ENCODE peak calls at places on chromosomes 7 and 10, in ten cellular contexts. One of them, this sample, is unnamed.

GRCh38 chr10:110274072-110274627 is 30.6 kb downstream of the SMNDC1 start:
- DNase-seq in NT2/D1: no peak
- DNase-seq in stomach: no peak
- DNase-seq in suprapubic skin: no peak
- DNase-seq in breast epithelium: no peak
- DNase-seq in tibial artery: no peak
- DNase-seq in bronchial epithelial cell: no peak
- DNase-seq in pancreas: no peak
- DNase-seq in CD8-positive, alpha-beta memory T cell: no peak
- DNase-seq in HCT116: no peak
- DNase-seq in this sample: no peak

GRCh38 chr7:156640257-156640948 is at the start of gene RNF32:
- DNase-seq in NT2/D1: peak; percentile 93
- DNase-seq in stomach: peak; percentile 98
- DNase-seq in suprapubic skin: peak; percentile 94
- DNase-seq in breast epithelium: peak; percentile 82
- DNase-seq in tibial artery: peak; percentile 76
- DNase-seq in bronchial epithelial cell: peak; percentile 77
- DNase-seq in pancreas: peak; percentile 100
- DNase-seq in CD8-positive, alpha-beta memory T cell: peak; percentile 90
- DNase-seq in HCT116: peak; percentile 82
- DNase-seq in this sample: peak; percentile 91

GRCh38 chr10:78629773-78630172 is 439.0 kb upstream of the ZMIZ1 start:
- DNase-seq in NT2/D1: no peak
- DNase-seq in stomach: no peak
- DNase-seq in suprapubic skin: no peak
- DNase-seq in breast epithelium: no peak
- DNase-seq in tibial artery: no peak
- DNase-seq in bronchial epithelial cell: no peak
- DNase-seq in pancreas: no peak
- DNase-seq in CD8-positive, alpha-beta memory T cell: no peak
- DNase-seq in HCT116: no peak
- DNase-seq in this sample: no peak

GRCh38 chr10:77159538-77160110 is 478.0 kb downstream of the KCNMA1 start:
- DNase-seq in NT2/D1: no peak
- DNase-seq in stomach: no peak
- DNase-seq in suprapubic skin: no peak
- DNase-seq in breast epithelium: no peak
- DNase-seq in tibial artery: no peak
- DNase-seq in bronchial epithelial cell: no peak
- DNase-seq in pancreas: no peak
- DNase-seq in CD8-positive, alpha-beta memory T cell: no peak
- DNase-seq in HCT116: no peak
- DNase-seq in this sample: no peak

GRCh38 chr10:29806350-29806788 is 171.6 kb upstream of the SVIL start:
- DNase-seq in NT2/D1: no peak
- DNase-seq in stomach: no peak
- DNase-seq in suprapubic skin: no peak
- DNase-seq in breast epithelium: no peak
- DNase-seq in tibial artery: no peak
- DNase-seq in bronchial epithelial cell: peak; percentile 54
- DNase-seq in pancreas: no peak
- DNase-seq in CD8-positive, alpha-beta memory T cell: no peak
- DNase-seq in HCT116: no peak
- DNase-seq in this sample: no peak

GRCh38 chr10:56348101-56348500 is 13.0 kb downstream of the ZWINT start:
- DNase-seq in NT2/D1: no peak
- DNase-seq in stomach: no peak
- DNase-seq in suprapubic skin: no peak
- DNase-seq in breast epithelium: no peak
- DNase-seq in tibial artery: no peak
- DNase-seq in bronchial epithelial cell: no peak
- DNase-seq in pancreas: no peak
- DNase-seq in CD8-positive, alpha-beta memory T cell: no peak
- DNase-seq in HCT116: no peak
- DNase-seq in this sample: no peak

GRCh38 chr7:102273749-102274712 is 12.6 kb upstream of the SH2B2 start:
- DNase-seq in NT2/D1: no peak
- DNase-seq in stomach: peak; percentile 59
- DNase-seq in suprapubic skin: no peak
- DNase-seq in breast epithelium: no peak
- DNase-seq in tibial artery: no peak
- DNase-seq in bronchial epithelial cell: peak; percentile 71
- DNase-seq in pancreas: no peak
- DNase-seq in CD8-positive, alpha-beta memory T cell: no peak
- DNase-seq in HCT116: peak; percentile 83
- DNase-seq in this sample: no peak

GRCh38 chr7:157276731-157277562 is 59.9 kb upstream of the DNAJB6 start:
- DNase-seq in NT2/D1: no peak
- DNase-seq in stomach: no peak
- DNase-seq in suprapubic skin: no peak
- DNase-seq in breast epithelium: no peak
- DNase-seq in tibial artery: no peak
- DNase-seq in bronchial epithelial cell: peak; percentile 67
- DNase-seq in pancreas: peak; percentile 63
- DNase-seq in CD8-positive, alpha-beta memory T cell: peak; percentile 15
- DNase-seq in HCT116: no peak
- DNase-seq in this sample: no peak

GRCh38 chr10:114662651-114663217 is 4.7 kb upstream of the ABLIM1 start:
- DNase-seq in NT2/D1: no peak
- DNase-seq in stomach: no peak
- DNase-seq in suprapubic skin: no peak
- DNase-seq in breast epithelium: no peak
- DNase-seq in tibial artery: no peak
- DNase-seq in bronchial epithelial cell: no peak
- DNase-seq in pancreas: no peak
- DNase-seq in CD8-positive, alpha-beta memory T cell: no peak
- DNase-seq in HCT116: no peak
- DNase-seq in this sample: no peak

GRCh38 chr10:76910184-76910962 is 727.2 kb downstream of the KCNMA1 start:
- DNase-seq in NT2/D1: no peak
- DNase-seq in stomach: no peak
- DNase-seq in suprapubic skin: no peak
- DNase-seq in breast epithelium: no peak
- DNase-seq in tibial artery: peak; percentile 42
- DNase-seq in bronchial epithelial cell: no peak
- DNase-seq in pancreas: no peak
- DNase-seq in CD8-positive, alpha-beta memory T cell: no peak
- DNase-seq in HCT116: no peak
- DNase-seq in this sample: no peak

GRCh38 chr7:91169819-91170218 is 94.4 kb upstream of the FZD1 start:
- DNase-seq in NT2/D1: peak; percentile 13
- DNase-seq in stomach: no peak
- DNase-seq in suprapubic skin: no peak
- DNase-seq in breast epithelium: no peak
- DNase-seq in tibial artery: no peak
- DNase-seq in bronchial epithelial cell: no peak
- DNase-seq in pancreas: no peak
- DNase-seq in CD8-positive, alpha-beta memory T cell: no peak
- DNase-seq in HCT116: no peak
- DNase-seq in this sample: no peak

GRCh38 chr7:89002942-89003618 is 207.5 kb upstream of the TEX47 start:
- DNase-seq in NT2/D1: no peak
- DNase-seq in stomach: no peak
- DNase-seq in suprapubic skin: no peak
- DNase-seq in breast epithelium: no peak
- DNase-seq in tibial artery: no peak
- DNase-seq in bronchial epithelial cell: no peak
- DNase-seq in pancreas: no peak
- DNase-seq in CD8-positive, alpha-beta memory T cell: peak; percentile 10
- DNase-seq in HCT116: no peak
- DNase-seq in this sample: no peak
- H3K36me3 ChIP-seq in NT2/D1: no peaks in the 10 kb centered on the region
- H3K36me3 ChIP-seq in stomach: no peaks in the 10 kb centered on the region
- H3K36me3 ChIP-seq in suprapubic skin: no peaks in the 10 kb centered on the region
- H3K36me3 ChIP-seq in breast epithelium: no peaks in the 10 kb centered on the region
- H3K36me3 ChIP-seq in tibial artery: no peaks in the 10 kb centered on the region
- H3K36me3 ChIP-seq in bronchial epithelial cell: no peaks in the 10 kb centered on the region
- H3K36me3 ChIP-seq in pancreas: no peaks in the 10 kb centered on the region
- H3K36me3 ChIP-seq in CD8-positive, alpha-beta memory T cell: no peaks in the 10 kb centered on the region
- H3K36me3 ChIP-seq in HCT116: no peaks in the 10 kb centered on the region
- H3K36me3 ChIP-seq in this sample: no peaks in the 10 kb centered on the region

DNA sequence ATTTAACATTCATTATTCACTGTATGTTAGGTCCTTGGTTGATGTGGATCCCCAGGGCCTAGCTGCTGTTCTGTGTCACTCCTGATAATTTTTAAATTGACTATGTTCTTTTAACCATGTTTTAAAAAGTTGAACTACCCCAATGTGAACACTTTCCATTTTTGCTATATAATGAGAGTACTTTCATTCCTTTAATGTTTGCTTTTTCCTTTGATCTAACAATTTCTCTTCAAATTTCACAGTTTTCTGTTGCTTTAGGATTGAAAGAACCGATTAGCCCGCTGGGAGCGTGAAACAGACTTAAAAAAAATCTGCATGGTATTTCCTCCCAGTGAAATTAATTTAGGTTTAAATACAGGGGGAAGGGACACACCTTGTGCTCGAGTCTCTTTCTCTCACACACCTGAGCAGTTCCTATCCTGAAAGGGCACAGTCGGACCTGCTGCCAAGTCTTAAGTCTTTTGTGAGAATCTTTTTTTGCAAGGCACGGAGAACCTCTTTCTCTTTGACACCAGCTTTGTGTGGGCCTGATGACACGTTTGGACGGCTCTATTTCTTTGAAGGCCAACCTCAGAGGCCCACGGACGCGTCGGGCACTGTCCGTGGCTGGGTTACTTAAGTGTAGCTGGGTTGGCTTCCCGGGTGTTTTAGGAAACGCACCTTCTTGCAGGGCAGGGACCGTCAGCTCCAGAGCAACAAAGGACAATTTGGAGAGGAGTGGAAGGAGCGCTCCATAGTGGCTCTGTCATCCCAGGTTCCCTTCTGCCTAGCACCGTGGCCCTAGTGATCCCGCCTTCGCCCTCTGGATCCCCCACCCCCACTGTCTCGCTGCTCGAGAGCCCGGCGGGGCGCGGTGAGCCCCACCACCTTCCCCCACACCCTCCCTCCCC is 1.0 kb upstream of the CHN2 start:
- DNase-seq in NT2/D1: no peak
- DNase-seq in stomach: no peak
- DNase-seq in suprapubic skin: no peak
- DNase-seq in breast epithelium: no peak
- DNase-seq in tibial artery: no peak
- DNase-seq in bronchial epithelial cell: no peak
- DNase-seq in pancreas: no peak
- DNase-seq in CD8-positive, alpha-beta memory T cell: no peak
- DNase-seq in HCT116: no peak
- DNase-seq in this sample: no peak
- H3K4me3 ChIP-seq in NT2/D1: peak overlapping the region; percentile 65
- H3K4me3 ChIP-seq in stomach: peak overlapping the region; percentile 68
- H3K4me3 ChIP-seq in suprapubic skin: peak overlapping the region; percentile 67
- H3K4me3 ChIP-seq in breast epithelium: peak overlapping the region; percentile 70
- H3K4me3 ChIP-seq in tibial artery: peak overlapping the region; percentile 50
- H3K4me3 ChIP-seq in bronchial epithelial cell: no peak overlapping the region
- H3K4me3 ChIP-seq in pancreas: peak overlapping the region; percentile 79
- H3K4me3 ChIP-seq in CD8-positive, alpha-beta memory T cell: no peak overlapping the region
- H3K4me3 ChIP-seq in HCT116: no peak overlapping the region
- H3K4me3 ChIP-seq in this sample: peak overlapping the region; percentile 43

GRCh38 chr10:131949041-131949862 is 32.5 kb downstream of the BNIP3 start:
- DNase-seq in NT2/D1: no peak
- DNase-seq in stomach: no peak
- DNase-seq in suprapubic skin: peak; percentile 44
- DNase-seq in breast epithelium: peak; percentile 9
- DNase-seq in tibial artery: peak; percentile 18
- DNase-seq in bronchial epithelial cell: no peak
- DNase-seq in pancreas: peak; percentile 78
- DNase-seq in CD8-positive, alpha-beta memory T cell: no peak
- DNase-seq in HCT116: no peak
- DNase-seq in this sample: no peak
- H3K36me3 ChIP-seq in NT2/D1: peaks cover 67% of the 10 kb centered on the region
- H3K36me3 ChIP-seq in stomach: peaks cover 86% of the 10 kb centered on the region
- H3K36me3 ChIP-seq in suprapubic skin: peaks cover 68% of the 10 kb centered on the region
- H3K36me3 ChIP-seq in breast epithelium: peaks cover 28% of the 10 kb centered on the region
- H3K36me3 ChIP-seq in tibial artery: peaks cover 23% of the 10 kb centered on the region
- H3K36me3 ChIP-seq in bronchial epithelial cell: peaks cover 21% of the 10 kb centered on the region
- H3K36me3 ChIP-seq in pancreas: no peaks in the 10 kb centered on the region
- H3K36me3 ChIP-seq in CD8-positive, alpha-beta memory T cell: peaks cover 40% of the 10 kb centered on the region
- H3K36me3 ChIP-seq in HCT116: no peaks in the 10 kb centered on the region
- H3K36me3 ChIP-seq in this sample: peaks cover 71% of the 10 kb centered on the region

GRCh38 chr10:66990431-66990830 is 64.6 kb downstream of the LRRTM3 start:
- DNase-seq in NT2/D1: no peak
- DNase-seq in stomach: no peak
- DNase-seq in suprapubic skin: no peak
- DNase-seq in breast epithelium: no peak
- DNase-seq in tibial artery: no peak
- DNase-seq in bronchial epithelial cell: no peak
- DNase-seq in pancreas: no peak
- DNase-seq in CD8-positive, alpha-beta memory T cell: no peak
- DNase-seq in HCT116: no peak
- DNase-seq in this sample: no peak
- H3K4me3 ChIP-seq in NT2/D1: no peak overlapping the region
- H3K4me3 ChIP-seq in stomach: no peak overlapping the region
- H3K4me3 ChIP-seq in suprapubic skin: no peak overlapping the region
- H3K4me3 ChIP-seq in breast epithelium: no peak overlapping the region
- H3K4me3 ChIP-seq in tibial artery: no peak overlapping the region
- H3K4me3 ChIP-seq in bronchial epithelial cell: no peak overlapping the region
- H3K4me3 ChIP-seq in pancreas: no peak overlapping the region
- H3K4me3 ChIP-seq in CD8-positive, alpha-beta memory T cell: no peak overlapping the region
- H3K4me3 ChIP-seq in HCT116: no peak overlapping the region
- H3K4me3 ChIP-seq in this sample: no peak overlapping the region

DNA sequence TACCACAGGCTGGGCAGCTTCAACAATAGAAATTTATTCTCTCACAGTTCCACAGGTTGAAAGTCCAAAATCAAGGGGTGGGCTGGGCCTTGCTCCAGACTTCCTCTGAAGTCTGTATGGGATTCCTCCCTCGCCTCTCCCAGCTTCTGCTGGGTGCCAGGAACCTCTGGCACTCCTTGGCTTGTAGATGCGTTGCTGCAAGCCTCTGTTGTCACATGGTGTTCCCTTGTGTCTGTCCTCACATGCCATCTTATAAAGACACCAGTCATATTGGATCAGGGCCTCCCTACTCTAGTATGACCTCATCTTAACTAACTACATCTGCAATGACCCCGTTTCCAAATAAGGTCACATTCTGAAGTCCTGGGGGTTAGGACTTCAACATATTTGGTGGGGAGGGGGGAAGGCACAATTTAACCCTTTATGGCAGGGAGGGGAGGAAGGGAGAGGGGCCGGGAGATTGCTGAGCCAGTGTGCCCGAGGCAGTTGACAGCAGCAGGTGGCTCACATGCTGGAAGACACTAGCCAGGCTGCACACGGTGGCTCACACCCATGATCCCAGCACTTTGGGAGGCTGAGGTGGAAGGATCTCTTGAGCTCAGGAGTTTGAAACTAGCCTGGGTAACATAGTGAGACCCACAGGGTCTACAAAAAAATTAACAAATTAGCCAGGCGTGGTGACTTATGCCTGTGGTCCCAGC is 18.8 kb downstream of the ZNF282 start:
- DNase-seq in NT2/D1: no peak
- DNase-seq in stomach: no peak
- DNase-seq in suprapubic skin: no peak
- DNase-seq in breast epithelium: no peak
- DNase-seq in tibial artery: no peak
- DNase-seq in bronchial epithelial cell: no peak
- DNase-seq in pancreas: no peak
- DNase-seq in CD8-positive, alpha-beta memory T cell: no peak
- DNase-seq in HCT116: no peak
- DNase-seq in this sample: no peak
- H3K36me3 ChIP-seq in NT2/D1: peaks cover 97% of the 10 kb centered on the region
- H3K36me3 ChIP-seq in stomach: peaks cover 100% of the 10 kb centered on the region
- H3K36me3 ChIP-seq in suprapubic skin: peaks cover 100% of the 10 kb centered on the region
- H3K36me3 ChIP-seq in breast epithelium: peaks cover 14% of the 10 kb centered on the region
- H3K36me3 ChIP-seq in tibial artery: peaks cover 91% of the 10 kb centered on the region
- H3K36me3 ChIP-seq in bronchial epithelial cell: peaks cover 42% of the 10 kb centered on the region
- H3K36me3 ChIP-seq in pancreas: peaks cover 9% of the 10 kb centered on the region
- H3K36me3 ChIP-seq in CD8-positive, alpha-beta memory T cell: peaks cover 38% of the 10 kb centered on the region
- H3K36me3 ChIP-seq in HCT116: peaks cover 55% of the 10 kb centered on the region
- H3K36me3 ChIP-seq in this sample: peaks cover 99% of the 10 kb centered on the region

This sample was measured in right atrium auricular region.